ENCODE peak calls at places on chromosomes 2 and 18, in seven cellular contexts. C is vagina, U is breast epithelium, M is upper lobe of left lung, X is spleen, N is K562, O is H1. W is an unnamed sample.

GRCh38 chr2:172440795-172441194 is 13.4 kb downstream of the ITGA6 start:
- DNase-seq in N (no peak), U (no peak), O (no peak), M (no peak), C (no peak), X (no peak), W (no peak)

GRCh38 chr18:21064347-21064746 is 47.3 kb downstream of the ROCK1 start:
- DNase-seq in N (no peak), M (no peak), U (no peak), C (no peak), O (no peak), X (no peak), W (no peak)

GRCh38 chr2:109719871-109720270 is 74.2 kb upstream of the RGPD5 start:
- DNase-seq in X (no peak), M (no peak), O (no peak), N (no peak), U (peak; percentile 12), C (peak; percentile 40), W (peak; percentile 19)

GRCh38 chr2:37773354-37773753 is 101.9 kb upstream of the CDC42EP3 start:
- DNase-seq in O (no peak), X (no peak), N (no peak), C (no peak), M (no peak), U (no peak), W (no peak)

GRCh38 chr2:179751184-179751809 is 110.1 kb downstream of the ZNF385B start:
- DNase-seq in X (no peak), M (no peak), C (no peak), N (no peak), U (no peak), O (no peak), W (no peak)

GRCh38 chr18:79583984-79584401 is 95.6 kb upstream of the CTDP1 start:
- DNase-seq in U (peak; percentile 47), O (no peak), N (no peak), X (peak; percentile 45), M (no peak), C (no peak), W (no peak)

GRCh38 chr2:142603761-142604160 is 273.7 kb upstream of the KYNU start:
- DNase-seq in X (no peak), U (no peak), M (no peak), N (no peak), C (no peak), O (no peak), W (no peak)

GRCh38 chr18:64097497-64097896 is 51.4 kb downstream of the LINC00305 start:
- DNase-seq in U (no peak), C (no peak), X (no peak), N (no peak), M (no peak), O (no peak), W (no peak)

GRCh38 chr2:179657068-179657467 is 204.3 kb downstream of the ZNF385B start:
- DNase-seq in M (no peak), C (no peak), X (no peak), U (no peak), N (no peak), O (no peak), W (no peak)

GRCh38 chr2:58973831-58974281 is 732.7 kb upstream of the FANCL start:
- DNase-seq in X (no peak), O (peak; percentile 43), U (no peak), C (no peak), M (no peak), N (no peak), W (no peak)

GRCh38 chr18:67794512-67794911 is 278.0 kb upstream of the DSEL start:
- DNase-seq in N (no peak), X (no peak), M (no peak), O (no peak), U (no peak), C (no peak), W (no peak)

GRCh38 chr2:218802595-218802994 is 20.6 kb downstream of the CYP27A1 start:
- DNase-seq in X (no peak), O (no peak), C (no peak), N (no peak), U (no peak), M (no peak), W (no peak)

GRCh38 chr2:148968776-148969175 is 69.7 kb upstream of the LYPD6B start:
- DNase-seq in X (no peak), O (no peak), M (no peak), C (no peak), N (no peak), U (no peak), W (no peak)

GRCh38 chr2:96369186-96369585 is 33.6 kb downstream of the NCAPH start:
- DNase-seq in X (no peak), C (no peak), O (no peak), N (no peak), M (no peak), U (no peak), W (no peak)

GRCh38 chr18:3794537-3795348 is 344.8 kb downstream of the TGIF1 start:
- DNase-seq in C (no peak), M (no peak), O (no peak), X (no peak), N (no peak), U (no peak), W (peak; percentile 79)

GRCh38 chr18:63553117-63553516 is 10.9 kb downstream of the SERPINB12 start:
- DNase-seq in X (no peak), U (no peak), O (no peak), C (no peak), N (no peak), M (no peak), W (no peak)

GRCh38 chr18:44437603-44438002 is 243.1 kb upstream of the SETBP1 start:
- DNase-seq in C (no peak), M (no peak), N (no peak), O (no peak), U (no peak), X (no peak), W (no peak)

GRCh38 chr18:62334110-62334509 is 9.0 kb downstream of the TNFRSF11A start:
- DNase-seq in C (no peak), X (no peak), U (no peak), M (no peak), N (no peak), O (no peak), W (peak; percentile 53)

GRCh38 chr2:61763605-61764034 is 90.2 kb downstream of the FAM161A start:
- DNase-seq in N (peak; percentile 51), M (peak; percentile 90), O (peak; percentile 19), X (peak; percentile 89), U (peak; percentile 77), C (no peak), W (peak; percentile 79)

GRCh38 chr2:238288650-238289573 is 502 bp upstream of the PER2 start:
- DNase-seq in O (peak; percentile 98), N (peak; percentile 87), M (peak; percentile 100), X (peak; percentile 99), U (peak; percentile 98), C (no peak), W (peak; percentile 100)

GRCh38 chr2:238289574-238289973 is 1.2 kb upstream of the PER2 start:
- DNase-seq in C (no peak), M (no peak), N (no peak), O (no peak), X (peak; percentile 81), U (no peak), W (no peak)

GRCh38 chr2:238291550-238292281 is 3.3 kb upstream of the PER2 start:
- DNase-seq in U (no peak), X (peak; percentile 72), N (no peak), O (no peak), M (no peak), C (no peak), W (no peak)

GRCh38 chr2:238290715-238291549 is 2.5 kb upstream of the PER2 start:
- DNase-seq in M (no peak), O (no peak), C (no peak), N (no peak), X (peak; percentile 73), U (no peak), W (peak; percentile 60)

DNA sequence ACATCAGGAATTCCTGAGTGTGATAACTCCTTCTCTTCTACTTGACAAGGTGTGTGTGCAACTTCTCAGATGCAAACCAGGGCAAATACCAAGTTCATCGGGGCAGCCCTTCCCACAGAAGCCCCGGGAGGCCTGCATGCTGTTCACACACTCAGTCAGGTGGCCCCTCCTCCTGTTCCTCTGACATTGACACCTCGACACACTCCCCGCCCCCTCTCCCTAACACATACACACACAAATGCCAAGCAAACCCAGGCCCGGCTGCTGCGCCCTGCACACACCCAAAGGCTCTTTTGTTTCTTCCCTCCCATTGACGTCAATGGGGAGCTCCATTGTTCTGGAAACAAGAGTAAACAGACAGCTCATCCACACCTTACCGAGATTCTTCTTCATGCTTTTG is 1.7 kb upstream of the PER2 start:
- DNase-seq in C (no peak), O (no peak), N (peak; percentile 54), U (peak; percentile 88), X (peak; percentile 82), M (no peak), W (peak; percentile 90)
- H3K27ac ChIP-seq in C (peak overlapping the region; percentile 96), O (no peak overlapping the region), N (no peak overlapping the region), U (peak overlapping the region; percentile 97), X (peak overlapping the region; percentile 89), M (peak overlapping the region; percentile 91), W (peak overlapping the region; percentile 98)

GRCh38 chr2:168246072-168246482 is 1.3 kb downstream of the STK39 start:
- DNase-seq in O (no peak), C (no peak), M (no peak), X (no peak), U (no peak), N (no peak), W (no peak)

GRCh38 chr2:168246483-168247340 is 683 bp downstream of the STK39 start:
- DNase-seq in U (peak; percentile 72), C (no peak), N (peak; percentile 56), O (no peak), M (peak; percentile 94), X (peak; percentile 95), W (peak; percentile 87)

GRCh38 chr2:168245074-168245825 is 2.1 kb downstream of the STK39 start:
- DNase-seq in X (no peak), M (no peak), N (no peak), U (no peak), O (no peak), C (no peak), W (no peak)

GRCh38 chr2:168244318-168244717 is 3.1 kb downstream of the STK39 start:
- DNase-seq in O (no peak), C (no peak), M (no peak), U (no peak), N (no peak), X (peak; percentile 62), W (peak; percentile 52)

GRCh38 chr2:168247341-168248305 is at the start of gene STK39:
- DNase-seq in C (no peak), M (peak; percentile 95), O (peak; percentile 53), U (peak; percentile 65), X (peak; percentile 93), N (peak; percentile 79), W (peak; percentile 80)
- TF ChIP-seq POLR2AphosphoS5 in C (peak; percentile 44), M (no peak), O (no peak), U (no peak), X (peak; percentile 51), N (no peak), W (no peak)

GRCh38 chr18:49685231-49685942 is 123.5 kb downstream of the LIPG start:
- DNase-seq in M (no peak), O (no peak), X (no peak), U (no peak), N (no peak), C (no peak), W (no peak)
- H3K27ac ChIP-seq in M (peak overlapping the region; percentile 29), O (no peak overlapping the region), X (no peak overlapping the region), U (no peak overlapping the region), N (no peak overlapping the region), C (no peak overlapping the region), W (no peak overlapping the region)

DNA sequence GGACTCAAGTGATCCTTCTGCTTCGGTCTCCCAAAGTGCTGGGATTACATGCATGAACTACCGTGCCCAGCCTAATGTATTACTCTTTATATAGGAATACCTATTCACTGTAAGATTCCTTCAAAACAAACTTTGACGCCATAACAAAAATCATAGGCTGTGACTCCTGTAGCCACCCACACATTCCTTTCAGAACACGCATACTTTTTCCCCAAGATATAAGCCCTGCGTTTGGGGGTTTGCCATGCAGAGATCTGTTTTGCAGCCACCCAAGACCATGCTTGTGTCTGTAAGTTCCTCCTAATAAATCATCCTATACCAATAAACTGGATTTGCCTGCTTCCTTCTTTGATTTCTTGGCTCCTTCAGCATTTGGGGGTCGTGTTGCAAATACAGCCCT is 46.0 kb upstream of the STON1 start:
- DNase-seq in X (no peak), N (no peak), O (no peak), C (no peak), U (no peak), M (no peak), W (no peak)
- TF ChIP-seq POLR2AphosphoS5 in X (no peak), N (no peak), O (no peak), C (no peak), U (no peak), M (no peak), W (no peak)

W was measured in stomach.